ENCODE peak calls at places on chromosomes 12 and 14, in seven cellular contexts. J, T, F, K, L, E and C are unnamed samples.

GRCh38 chr14:45679852-45680251 is 426.9 kb upstream of the MIS18BP1 start:
- DNase-seq in T (no peak), L (no peak), K (no peak), F (no peak), E (no peak), J (no peak), C (no peak)

GRCh38 chr14:26960049-26960688 is 362.3 kb upstream of the NOVA1 start:
- DNase-seq in E (peak), J (no peak), F (no peak), K (no peak), L (no peak), T (no peak), C (no peak)

GRCh38 chr14:27090716-27091115 is 492.9 kb upstream of the NOVA1 start:
- DNase-seq in F (no peak), E (no peak), K (no peak), T (no peak), L (no peak), J (no peak), C (no peak)

GRCh38 chr12:50568338-50569155 is 63.8 kb downstream of the DIP2B start:
- DNase-seq in F (no peak), T (no peak), L (no peak), K (no peak), E (no peak), J (no peak), C (no peak)

GRCh38 chr12:131264625-131265024 is 310.9 kb downstream of the ADGRD1 start:
- DNase-seq in T (no peak), L (no peak), K (no peak), E (no peak), J (no peak), F (no peak), C (no peak)

GRCh38 chr14:86652512-86652911 is 1122.6 kb downstream of the FLRT2 start:
- DNase-seq in K (no peak), T (no peak), E (no peak), F (no peak), J (no peak), L (no peak), C (no peak)

GRCh38 chr12:57224973-57225679 is 4.4 kb upstream of the SHMT2 start:
- DNase-seq in E (peak), J (peak), T (no peak), K (peak), L (peak), F (peak), C (peak)

GRCh38 chr12:3532931-3533702 is 42.1 kb downstream of the PRMT8 start:
- DNase-seq in T (no peak), K (no peak), E (no peak), J (no peak), L (no peak), F (no peak), C (no peak)

GRCh38 chr14:34680806-34681479 is 33.5 kb downstream of the CFL2 start:
- DNase-seq in E (no peak), K (no peak), J (no peak), F (no peak), L (no peak), T (no peak), C (no peak)

GRCh38 chr12:18054925-18055324 is 35.1 kb downstream of the RERGL start:
- DNase-seq in J (no peak), L (no peak), K (no peak), F (no peak), E (no peak), T (no peak), C (no peak)

GRCh38 chr12:127260531-127260930 is 1006.4 kb upstream of the TMEM132C start:
- DNase-seq in F (no peak), T (no peak), J (no peak), E (no peak), K (no peak), L (no peak), C (no peak)

GRCh38 chr12:80087486-80088213 is 11.7 kb upstream of the OTOGL start:
- DNase-seq in K (no peak), J (no peak), T (no peak), F (no peak), L (no peak), E (no peak), C (no peak)

GRCh38 chr12:52436828-52437474 is 2.8 kb upstream of the KRT75 start:
- DNase-seq in J (no peak), K (no peak), F (no peak), L (no peak), T (no peak), E (no peak), C (no peak)

GRCh38 chr12:45725631-45726593 is 3.6 kb upstream of the ARID2 start:
- DNase-seq in E (peak), F (no peak), T (no peak), K (peak), J (no peak), L (no peak), C (peak)

GRCh38 chr14:78227466-78228077 is 57.4 kb downstream of the NRXN3 start:
- DNase-seq in L (no peak), F (no peak), T (no peak), E (peak), K (no peak), J (no peak), C (no peak)

GRCh38 chr12:80269953-80270552 is 170.7 kb downstream of the OTOGL start:
- DNase-seq in T (no peak), K (peak), E (peak), L (no peak), J (no peak), F (no peak), C (no peak)

GRCh38 chr12:54019924-54020586 is 8.2 kb upstream of the HOXC6 start:
- DNase-seq in T (no peak), L (no peak), E (no peak), J (no peak), K (no peak), F (peak), C (no peak)

GRCh38 chr12:452667-453210 is 7.0 kb upstream of the B4GALNT3 start:
- DNase-seq in J (no peak), T (no peak), K (no peak), F (no peak), L (no peak), E (no peak), C (peak)

GRCh38 chr14:103121161-103121845 is 2.0 kb upstream of the TNFAIP2 start:
- DNase-seq in F (peak), K (no peak), J (peak), T (no peak), L (peak), E (no peak), C (no peak)

GRCh38 chr12:41856228-41856627 is 288.4 kb downstream of the GXYLT1 start:
- DNase-seq in L (no peak), T (no peak), E (no peak), K (no peak), F (no peak), J (no peak), C (no peak)

GRCh38 chr12:124837958-124838803 is 25.5 kb downstream of the SCARB1 start:
- DNase-seq in J (peak), T (no peak), K (peak), L (no peak), F (peak), E (no peak), C (no peak)

GRCh38 chr14:99198746-99199145 is 73.3 kb downstream of the BCL11B start:
- DNase-seq in F (no peak), E (peak), K (no peak), L (no peak), T (no peak), J (no peak), C (no peak)

GRCh38 chr12:46449856-46450255 is 77.3 kb upstream of the SLC38A2 start:
- DNase-seq in L (no peak), E (no peak), F (no peak), J (no peak), K (no peak), T (no peak), C (no peak)

GRCh38 chr12:102419094-102419764 is 61.1 kb downstream of the IGF1 start:
- DNase-seq in E (no peak), L (peak), K (no peak), F (peak), T (no peak), J (no peak), C (no peak)

GRCh38 chr14:85416771-85417170 is 113.2 kb upstream of the FLRT2 start:
- DNase-seq in F (no peak), J (no peak), L (no peak), E (no peak), T (no peak), K (peak), C (no peak)

GRCh38 chr12:56935752-56936151 is 1.5 kb upstream of the SDR9C7 start:
- DNase-seq in F (no peak), J (no peak), E (no peak), L (no peak), T (no peak), K (no peak), C (no peak)

GRCh38 chr12:120367924-120368788 is 808 bp downstream of the MSI1 start:
- DNase-seq in L (peak), K (peak), T (no peak), F (no peak), J (no peak), E (peak), C (no peak)
- H3K27ac ChIP-seq in L (no peak), K (peak), T (peak), F (no peak), J (peak), E (no peak), C (no peak)

GRCh38 chr12:89070603-89071002 is 281.7 kb downstream of the DUSP6 start:
- DNase-seq in K (no peak), L (no peak), E (no peak), F (no peak), T (no peak), J (no peak), C (no peak)

GRCh38 chr12:89067436-89067835 is 284.9 kb downstream of the DUSP6 start:
- DNase-seq in F (no peak), L (no peak), J (no peak), E (no peak), T (no peak), K (no peak), C (no peak)

GRCh38 chr12:89073027-89073398 is 279.3 kb downstream of the DUSP6 start:
- DNase-seq in K (no peak), F (no peak), E (no peak), J (no peak), L (no peak), T (no peak), C (no peak)

GRCh38 chr12:89072303-89073026 is 279.8 kb downstream of the DUSP6 start:
- DNase-seq in L (no peak), F (no peak), J (no peak), E (peak), K (no peak), T (no peak), C (no peak)

DNA sequence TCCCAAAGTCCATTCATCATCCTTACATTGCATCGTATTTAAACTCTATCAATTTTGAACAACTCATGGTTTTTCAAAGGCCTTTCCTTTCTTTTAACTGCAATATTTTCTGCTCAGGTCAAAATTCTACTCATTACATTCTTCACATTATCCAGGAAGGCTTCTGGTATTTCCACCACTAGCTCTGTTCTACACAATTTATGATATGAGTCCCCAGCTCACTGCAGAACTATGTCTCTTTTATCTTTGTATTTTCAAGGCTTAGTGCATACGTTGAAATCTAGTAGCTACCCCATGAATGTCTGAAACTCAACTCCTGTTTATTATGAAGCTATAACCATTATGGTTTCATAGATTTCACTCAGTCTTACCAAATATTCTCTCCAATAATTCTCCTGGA is 282.9 kb downstream of the DUSP6 start:
- DNase-seq in L (no peak), F (no peak), K (no peak), E (no peak), T (no peak), J (no peak), C (no peak)
- H3K27ac ChIP-seq in L (no peak), F (no peak), K (no peak), E (no peak), T (no peak), J (no peak), C (no peak)

GRCh38 chr12:66269757-66270383 is 32.4 kb upstream of the HELB start:
- DNase-seq in F (no peak), J (no peak), L (no peak), E (peak), K (peak), T (no peak), C (peak)

GRCh38 chr12:66275040-66275439 is 27.3 kb upstream of the HELB start:
- DNase-seq in L (no peak), T (no peak), J (no peak), K (no peak), E (no peak), F (no peak), C (no peak)

GRCh38 chr12:66270613-66271012 is 31.7 kb upstream of the HELB start:
- DNase-seq in E (no peak), K (no peak), L (no peak), T (no peak), J (no peak), F (no peak), C (no peak)

GRCh38 chr12:66273147-66273546 is 29.1 kb upstream of the HELB start:
- DNase-seq in J (no peak), K (no peak), L (no peak), F (no peak), T (no peak), E (peak), C (no peak)

GRCh38 chr12:66272650-66273049 is 29.6 kb upstream of the HELB start:
- DNase-seq in F (no peak), E (peak), K (no peak), T (no peak), L (no peak), J (no peak), C (no peak)
- H3K27ac ChIP-seq in F (no peak), E (peak), K (no peak), T (no peak), L (no peak), J (no peak), C (no peak)

GRCh38 chr12:112382866-112383265 is 635 bp upstream of the HECTD4 start:
- DNase-seq in F (no peak), E (no peak), K (no peak), L (no peak), J (no peak), T (no peak), C (no peak)
- H3K27ac ChIP-seq in F (no peak), E (no peak), K (peak), L (no peak), J (peak), T (peak), C (peak)

GRCh38 chr12:25084816-25085215 is 110.1 kb downstream of the DNAI7 start:
- DNase-seq in L (no peak), T (no peak), E (peak), J (no peak), F (no peak), K (no peak), C (no peak)
- H3K27ac ChIP-seq in L (no peak), T (no peak), E (no peak), J (no peak), F (no peak), K (no peak), C (no peak)

GRCh38 chr14:24845851-24846250 is 204.1 kb downstream of the STXBP6 start:
- DNase-seq in K (no peak), T (no peak), L (no peak), F (no peak), E (no peak), J (no peak), C (no peak)

GRCh38 chr14:24851406-24851805 is 198.5 kb downstream of the STXBP6 start:
- DNase-seq in L (no peak), T (no peak), E (no peak), K (no peak), F (no peak), J (no peak), C (no peak)

GRCh38 chr14:24849471-24849870 is 200.5 kb downstream of the STXBP6 start:
- DNase-seq in F (no peak), T (no peak), J (no peak), K (no peak), L (no peak), E (no peak), C (no peak)

GRCh38 chr14:24847568-24847967 is 202.4 kb downstream of the STXBP6 start:
- DNase-seq in T (no peak), L (no peak), K (no peak), J (no peak), E (no peak), F (no peak), C (no peak)

DNA sequence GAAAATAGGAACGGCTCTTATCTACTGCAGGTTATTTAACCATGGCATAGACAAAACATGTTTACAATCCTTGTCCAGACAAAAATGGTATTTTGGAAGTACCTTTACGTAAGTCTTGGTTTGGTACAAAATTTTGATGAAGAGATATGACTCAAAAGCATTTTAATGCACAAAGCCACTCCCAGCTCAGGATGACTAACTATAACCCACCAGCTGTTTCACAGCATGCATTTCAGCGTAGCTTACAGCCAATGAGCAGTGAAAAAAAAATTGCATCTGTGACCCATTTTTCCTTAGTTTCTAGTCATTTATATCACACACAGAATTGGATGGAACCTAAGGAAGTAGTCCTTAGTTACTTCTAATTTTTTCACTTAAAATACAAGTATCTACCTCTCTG is 201.5 kb downstream of the STXBP6 start:
- DNase-seq in E (no peak), F (no peak), T (no peak), J (no peak), K (no peak), L (no peak), C (no peak)
- H3K27ac ChIP-seq in E (no peak), F (no peak), T (no peak), J (no peak), K (no peak), L (no peak), C (no peak)

GRCh38 chr14:92785601-92786426 is 8.3 kb upstream of the GOLGA5 start:
- DNase-seq in F (peak), K (peak), E (peak), T (no peak), J (peak), L (no peak), C (no peak)
- H3K27ac ChIP-seq in F (peak), K (peak), E (no peak), T (peak), J (peak), L (peak), C (no peak)